ENCODE peak calls at places on chromosome X, in eight cellular contexts. E is GM12864; L is activated CD4-positive, alpha-beta T cell treated with anti-CD3 and anti-CD28 coated beads for 48 hours; S is T-helper 9 cell; T is endothelial cell; C is breast epithelium; G is T-helper 2 cell; K is nucleus accumbens. X is an unnamed sample.

GRCh38 chrX:100447563-100448397 is 37.7 kb upstream of the PCDH19 start:
- DNase-seq in S (peak), C (no peak), E (no peak), K (no peak), L (peak), T (peak), G (no peak), X (peak)

GRCh38 chrX:137052641-137053235 is 18.9 kb upstream of the GPR101 start:
- DNase-seq in G (no peak), E (no peak), L (peak), S (peak), T (peak), C (no peak), K (no peak), X (no peak)

GRCh38 chrX:130878350-130879341 is 24.4 kb downstream of the ENOX2 start:
- DNase-seq in E (no peak), S (no peak), G (no peak), K (no peak), C (peak), L (no peak), T (no peak), X (peak)

GRCh38 chrX:80098038-80098437 is 83.5 kb downstream of the TBX22 start:
- DNase-seq in C (no peak), L (no peak), E (no peak), S (no peak), G (no peak), K (no peak), T (no peak), X (no peak)

GRCh38 chrX:69033936-69034335 is 131.3 kb downstream of the PJA1 start:
- DNase-seq in G (no peak), C (no peak), S (no peak), K (no peak), E (no peak), L (no peak), T (no peak), X (no peak)

GRCh38 chrX:136797787-136798186 is 17.1 kb upstream of the ARHGEF6 start:
- DNase-seq in L (no peak), S (no peak), K (no peak), G (no peak), C (no peak), T (no peak), E (no peak), X (no peak)

GRCh38 chrX:13985697-13986435 is 43.8 kb downstream of the GEMIN8 start:
- DNase-seq in L (no peak), S (no peak), E (no peak), C (no peak), T (no peak), G (no peak), K (no peak), X (no peak)

GRCh38 chrX:30649859-30650258 is 3.4 kb upstream of the GK start:
- DNase-seq in G (no peak), T (no peak), K (no peak), E (no peak), L (no peak), C (no peak), S (no peak), X (no peak)

GRCh38 chrX:100328342-100328741 is 81.7 kb downstream of the PCDH19 start:
- DNase-seq in K (no peak), S (no peak), E (no peak), L (no peak), G (no peak), C (no peak), T (no peak), X (no peak)

GRCh38 chrX:19544693-19545305 is 29.5 kb upstream of the MAP3K15 start:
- DNase-seq in E (no peak), K (peak), C (no peak), G (peak), T (peak), L (peak), S (no peak), X (peak)

GRCh38 chrX:18351774-18352173 is 2.7 kb downstream of the SCML2 start:
- DNase-seq in S (no peak), G (no peak), T (no peak), E (no peak), L (no peak), C (no peak), K (no peak), X (no peak)

GRCh38 chrX:83510466-83511181 is 2.5 kb downstream of the POU3F4 start:
- DNase-seq in E (no peak), K (no peak), T (no peak), G (no peak), L (no peak), S (no peak), C (no peak), X (no peak)

GRCh38 chrX:14291626-14292025 is 237.7 kb upstream of the GLRA2 start:
- DNase-seq in L (no peak), E (no peak), T (no peak), C (no peak), K (no peak), G (no peak), S (no peak), X (no peak)

X was measured in HCT116.